ENCODE peak calls at places on chromosome 5, in eight cellular contexts. One of them, this sample, is unnamed.

GRCh38 chr5:150066436-150066835 is 19.9 kb downstream of the CSF1R start:
- DNase-seq in GM23338: no peak
- DNase-seq in NCI-H524: no peak
- DNase-seq in T47D: no peak
- DNase-seq in cardiac fibroblast: no peak
- DNase-seq in aorta: no peak
- DNase-seq in WTC11: no peak
- DNase-seq in activated CD4-positive, CD25-positive, alpha-beta regulatory T cell treated with anti-CD3 and anti-CD28 coated beads, Interleukin-2, amount 50 U/mL, for 16 hours: no peak
- DNase-seq in this sample: no peak

GRCh38 chr5:91027316-91027937 is 355.7 kb downstream of the ARRDC3 start:
- DNase-seq in GM23338: no peak
- DNase-seq in NCI-H524: no peak
- DNase-seq in T47D: peak
- DNase-seq in cardiac fibroblast: no peak
- DNase-seq in aorta: no peak
- DNase-seq in WTC11: no peak
- DNase-seq in activated CD4-positive, CD25-positive, alpha-beta regulatory T cell treated with anti-CD3 and anti-CD28 coated beads, Interleukin-2, amount 50 U/mL, for 16 hours: no peak
- DNase-seq in this sample: no peak

GRCh38 chr5:178261666-178262600 is 29.3 kb upstream of the PHYKPL start:
- DNase-seq in GM23338: no peak
- DNase-seq in NCI-H524: no peak
- DNase-seq in T47D: peak
- DNase-seq in cardiac fibroblast: no peak
- DNase-seq in aorta: no peak
- DNase-seq in WTC11: no peak
- DNase-seq in activated CD4-positive, CD25-positive, alpha-beta regulatory T cell treated with anti-CD3 and anti-CD28 coated beads, Interleukin-2, amount 50 U/mL, for 16 hours: no peak
- DNase-seq in this sample: no peak

GRCh38 chr5:141811287-141812155 is 66.7 kb downstream of the PCDH1 start:
- DNase-seq in GM23338: peak
- DNase-seq in NCI-H524: peak
- DNase-seq in T47D: no peak
- DNase-seq in cardiac fibroblast: no peak
- DNase-seq in aorta: peak
- DNase-seq in WTC11: peak
- DNase-seq in activated CD4-positive, CD25-positive, alpha-beta regulatory T cell treated with anti-CD3 and anti-CD28 coated beads, Interleukin-2, amount 50 U/mL, for 16 hours: no peak
- DNase-seq in this sample: no peak

GRCh38 chr5:61089351-61089750 is 72.9 kb downstream of the SMIM15 start:
- DNase-seq in GM23338: no peak
- DNase-seq in NCI-H524: no peak
- DNase-seq in T47D: no peak
- DNase-seq in cardiac fibroblast: peak
- DNase-seq in aorta: no peak
- DNase-seq in WTC11: no peak
- DNase-seq in activated CD4-positive, CD25-positive, alpha-beta regulatory T cell treated with anti-CD3 and anti-CD28 coated beads, Interleukin-2, amount 50 U/mL, for 16 hours: no peak
- DNase-seq in this sample: no peak

GRCh38 chr5:490116-491094 is 33.8 kb downstream of the SLC9A3 start:
- DNase-seq in GM23338: no peak
- DNase-seq in NCI-H524: peak
- DNase-seq in T47D: no peak
- DNase-seq in cardiac fibroblast: no peak
- DNase-seq in aorta: no peak
- DNase-seq in WTC11: no peak
- DNase-seq in activated CD4-positive, CD25-positive, alpha-beta regulatory T cell treated with anti-CD3 and anti-CD28 coated beads, Interleukin-2, amount 50 U/mL, for 16 hours: no peak
- DNase-seq in this sample: no peak

GRCh38 chr5:152505442-152506042 is 100.5 kb upstream of the NMUR2 start:
- DNase-seq in GM23338: peak
- DNase-seq in NCI-H524: peak
- DNase-seq in T47D: peak
- DNase-seq in cardiac fibroblast: peak
- DNase-seq in aorta: no peak
- DNase-seq in WTC11: peak
- DNase-seq in activated CD4-positive, CD25-positive, alpha-beta regulatory T cell treated with anti-CD3 and anti-CD28 coated beads, Interleukin-2, amount 50 U/mL, for 16 hours: no peak
- DNase-seq in this sample: peak

GRCh38 chr5:103120607-103121200 is 603 bp downstream of the PPIP5K2 start:
- DNase-seq in GM23338: peak
- DNase-seq in NCI-H524: no peak
- DNase-seq in T47D: peak
- DNase-seq in cardiac fibroblast: peak
- DNase-seq in aorta: no peak
- DNase-seq in WTC11: no peak
- DNase-seq in activated CD4-positive, CD25-positive, alpha-beta regulatory T cell treated with anti-CD3 and anti-CD28 coated beads, Interleukin-2, amount 50 U/mL, for 16 hours: no peak
- DNase-seq in this sample: no peak

GRCh38 chr5:160434022-160434531 is 12.4 kb downstream of the PTTG1 start:
- DNase-seq in GM23338: peak
- DNase-seq in NCI-H524: no peak
- DNase-seq in T47D: no peak
- DNase-seq in cardiac fibroblast: no peak
- DNase-seq in aorta: no peak
- DNase-seq in WTC11: peak
- DNase-seq in activated CD4-positive, CD25-positive, alpha-beta regulatory T cell treated with anti-CD3 and anti-CD28 coated beads, Interleukin-2, amount 50 U/mL, for 16 hours: no peak
- DNase-seq in this sample: no peak

GRCh38 chr5:127907907-127908306 is 175.7 kb upstream of the SLC12A2 start:
- DNase-seq in GM23338: peak
- DNase-seq in NCI-H524: no peak
- DNase-seq in T47D: no peak
- DNase-seq in cardiac fibroblast: no peak
- DNase-seq in aorta: no peak
- DNase-seq in WTC11: no peak
- DNase-seq in activated CD4-positive, CD25-positive, alpha-beta regulatory T cell treated with anti-CD3 and anti-CD28 coated beads, Interleukin-2, amount 50 U/mL, for 16 hours: no peak
- DNase-seq in this sample: no peak

GRCh38 chr5:30401479-30402058 is 791.9 kb upstream of the CDH6 start:
- DNase-seq in GM23338: peak
- DNase-seq in NCI-H524: peak
- DNase-seq in T47D: peak
- DNase-seq in cardiac fibroblast: peak
- DNase-seq in aorta: no peak
- DNase-seq in WTC11: peak
- DNase-seq in activated CD4-positive, CD25-positive, alpha-beta regulatory T cell treated with anti-CD3 and anti-CD28 coated beads, Interleukin-2, amount 50 U/mL, for 16 hours: no peak
- DNase-seq in this sample: no peak

This sample was measured in HFF-Myc.